ENCODE peak calls at places on chromosome 22, in nine cellular contexts. V is esophagus squamous epithelium, O is mammary epithelial cell, Z is stomach, G is thoracic aorta, H is GM23338, M is neural progenitor cell, N is lower lobe of right lung, K is upper lobe of left lung. D is an unnamed sample.

GRCh38 chr22:25061605-25062377 is 109.3 kb downstream of the KIAA1671 start:
- DNase-seq in V (no peak), K (no peak), M (no peak), O (peak; percentile 74), N (no peak), H (no peak), Z (no peak), G (no peak), D (peak; percentile 33)

GRCh38 chr22:32444068-32444467 is 20.2 kb downstream of the BPIFC start:
- DNase-seq in N (no peak), H (peak; percentile 45), G (no peak), K (no peak), Z (no peak), M (peak; percentile 45), O (peak; percentile 25), V (no peak), D (no peak)

GRCh38 chr22:21951931-21952465 is 650 bp downstream of the PPM1F start:
- DNase-seq in M (peak; percentile 69), Z (peak; percentile 57), H (peak; percentile 74), V (no peak), K (peak; percentile 89), N (peak; percentile 73), O (peak; percentile 44), G (no peak), D (peak; percentile 57)

GRCh38 chr22:41915035-41915782 is at the start of gene SHISA8:
- DNase-seq in N (no peak), G (no peak), O (peak; percentile 32), M (peak; percentile 79), V (no peak), K (peak; percentile 92), H (peak; percentile 73), Z (peak; percentile 67), D (no peak)

GRCh38 chr22:22214819-22215329 is 29.7 kb upstream of the VPREB1 start:
- DNase-seq in M (no peak), V (no peak), N (no peak), H (no peak), K (no peak), Z (no peak), O (no peak), G (no peak), D (no peak)

GRCh38 chr22:34344702-34345101 is 424.4 kb upstream of the LARGE1 start:
- DNase-seq in G (no peak), V (no peak), M (peak; percentile 13), Z (no peak), H (peak; percentile 1), O (no peak), N (no peak), K (no peak), D (no peak)

GRCh38 chr22:40890881-40891280 is 29.0 kb upstream of the DNAJB7 start:
- DNase-seq in Z (no peak), M (no peak), V (no peak), G (no peak), H (no peak), K (no peak), N (no peak), O (no peak), D (no peak)

GRCh38 chr22:22380098-22381030 is 128.2 kb downstream of the ZNF280B start:
- DNase-seq in H (peak; percentile 66), Z (no peak), K (peak; percentile 31), O (no peak), G (no peak), N (no peak), V (no peak), M (peak; percentile 53), D (no peak)

GRCh38 chr22:49298834-49299750 is 528.6 kb downstream of the BRD1 start:
- DNase-seq in V (no peak), G (no peak), H (no peak), N (no peak), K (no peak), Z (peak; percentile 15), M (no peak), O (no peak), D (no peak)

GRCh38 chr22:35489225-35489624 is 51.4 kb upstream of the RASD2 start:
- DNase-seq in H (no peak), V (no peak), N (no peak), M (no peak), Z (no peak), K (no peak), O (peak; percentile 49), G (no peak), D (no peak)

GRCh38 chr22:43481528-43482309 is 69.9 kb downstream of the MPPED1 start:
- DNase-seq in O (no peak), M (peak; percentile 29), K (no peak), Z (peak; percentile 37), H (peak; percentile 48), G (no peak), N (no peak), V (no peak), D (no peak)

GRCh38 chr22:49487950-49488349 is 339.7 kb downstream of the BRD1 start:
- DNase-seq in N (no peak), V (no peak), G (no peak), M (no peak), K (peak; percentile 43), Z (no peak), O (no peak), H (no peak), D (no peak)

GRCh38 chr22:45978275-45978713 is 1.3 kb upstream of the WNT7B start:
- DNase-seq in M (no peak), V (no peak), G (no peak), K (no peak), O (no peak), Z (no peak), N (no peak), H (no peak), D (no peak)

GRCh38 chr22:45977551-45978274 is 751 bp upstream of the WNT7B start:
- DNase-seq in V (no peak), G (no peak), M (peak; percentile 77), K (peak; percentile 73), N (no peak), H (peak; percentile 58), Z (no peak), O (no peak), D (no peak)

GRCh38 chr22:45977003-45977395 is at the start of gene WNT7B:
- DNase-seq in Z (no peak), O (peak; percentile 78), G (no peak), K (peak; percentile 91), H (peak; percentile 74), M (peak; percentile 72), N (peak; percentile 75), V (no peak), D (no peak)

GRCh38 chr22:45975266-45976161 is 1.4 kb downstream of the WNT7B start:
- DNase-seq in M (peak; percentile 60), Z (no peak), K (peak; percentile 86), N (no peak), V (no peak), G (no peak), O (peak; percentile 53), H (peak; percentile 78), D (no peak)

GRCh38 chr22:45976351-45977002 is 485 bp downstream of the WNT7B start:
- DNase-seq in M (peak; percentile 44), G (no peak), V (no peak), Z (no peak), K (peak; percentile 87), H (peak; percentile 30), N (no peak), O (peak; percentile 33), D (no peak)
- H3K4me3 ChIP-seq in M (peak overlapping the region; percentile 55), G (peak overlapping the region; percentile 62), V (peak overlapping the region; percentile 76), Z (peak overlapping the region; percentile 33), K (peak overlapping the region; percentile 49), H (peak overlapping the region; percentile 70), N (peak overlapping the region; percentile 56), O (no peak overlapping the region), D (peak overlapping the region; percentile 12)

GRCh38 chr22:44979154-44979553 is 30.7 kb downstream of the PHF21B start:
- DNase-seq in M (no peak), H (no peak), Z (no peak), O (no peak), K (no peak), G (no peak), V (no peak), N (no peak), D (no peak)

GRCh38 chr22:44973829-44974228 is 36.0 kb downstream of the PHF21B start:
- DNase-seq in H (no peak), G (no peak), V (no peak), Z (no peak), N (no peak), O (no peak), M (no peak), K (no peak), D (no peak)

GRCh38 chr22:44972363-44973083 is 37.3 kb downstream of the PHF21B start:
- DNase-seq in Z (no peak), O (no peak), N (no peak), K (no peak), V (no peak), H (no peak), G (no peak), M (no peak), D (no peak)

GRCh38 chr22:44971651-44972362 is 38.0 kb downstream of the PHF21B start:
- DNase-seq in Z (no peak), O (no peak), N (no peak), K (no peak), V (no peak), G (no peak), H (no peak), M (no peak), D (no peak)

DNA sequence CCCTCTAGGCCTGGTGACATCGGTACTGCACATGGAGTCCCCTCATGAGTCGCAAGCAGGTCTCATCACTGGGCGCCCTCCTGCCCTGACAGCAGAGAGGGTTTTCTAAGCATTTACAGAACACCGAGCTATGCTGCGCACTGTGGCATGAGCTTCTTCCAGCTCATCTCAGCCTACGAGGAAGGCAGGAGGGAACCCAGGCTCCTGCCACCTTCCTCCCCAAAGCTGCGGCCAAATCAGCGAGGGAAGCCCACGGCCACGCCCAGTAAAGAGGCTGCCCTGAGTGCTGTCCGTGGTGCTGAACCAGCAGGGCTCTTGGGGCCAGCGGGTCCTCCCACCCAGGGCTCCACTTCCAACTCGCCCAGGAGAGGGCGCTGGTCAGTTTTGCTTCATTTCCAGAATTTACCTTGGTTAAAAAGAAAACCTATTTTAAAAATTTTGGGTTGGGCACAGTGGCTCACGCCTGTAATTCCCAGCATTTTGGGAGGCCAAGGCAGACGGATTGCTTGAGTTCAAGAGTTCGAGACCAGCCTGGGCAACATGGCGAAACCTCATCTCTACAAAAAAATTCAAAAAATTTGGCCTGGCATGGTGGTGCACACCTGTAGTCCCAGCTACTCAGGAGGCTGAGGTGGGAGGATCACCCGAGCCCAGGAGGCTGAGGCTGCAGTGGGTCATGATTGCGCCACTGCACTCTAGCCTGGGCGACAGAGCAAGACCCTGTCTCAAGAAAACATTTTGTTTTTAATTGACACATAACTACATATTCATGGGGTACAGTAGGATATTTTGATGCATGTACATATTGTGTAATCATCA is 34.2 kb downstream of the PHF21B start:
- DNase-seq in V (peak; percentile 2), H (peak; percentile 97), N (peak; percentile 84), G (no peak), O (peak; percentile 68), K (no peak), M (peak; percentile 97), Z (peak; percentile 76), D (peak; percentile 82)
- TF ChIP-seq CTCF in V (peak; percentile 58), H (peak; percentile 81), N (peak; percentile 62), G (peak; percentile 27), O (peak; percentile 85), K (peak; percentile 32), M (peak; percentile 97), Z (no peak), D (peak; percentile 30)

GRCh38 chr22:30922151-30922611 is 46.4 kb downstream of the MORC2 start:
- DNase-seq in O (peak; percentile 33), Z (peak; percentile 55), N (peak; percentile 80), M (peak; percentile 25), V (no peak), K (peak; percentile 92), H (peak; percentile 43), G (no peak), D (peak; percentile 57)
- H3K4me1 ChIP-seq in O (peaks cover 9% of the 10 kb centered on the region), Z (no peaks in the 10 kb centered on the region), N (peaks cover 19% of the 10 kb centered on the region), M (peaks cover 4% of the 10 kb centered on the region), V (no peaks in the 10 kb centered on the region), K (peaks cover 16% of the 10 kb centered on the region), H (no peaks in the 10 kb centered on the region), G (peaks cover 14% of the 10 kb centered on the region), D (peaks cover 5% of the 10 kb centered on the region)

GRCh38 chr22:39457047-39457545 is 284 bp downstream of the MGAT3 start:
- DNase-seq in O (no peak), G (no peak), V (no peak), K (no peak), Z (no peak), M (peak; percentile 66), N (no peak), H (no peak), D (no peak)
- H3K4me3 ChIP-seq in O (no peak overlapping the region), G (peak overlapping the region; percentile 65), V (peak overlapping the region; percentile 20), K (peak overlapping the region; percentile 61), Z (peak overlapping the region; percentile 50), M (peak overlapping the region; percentile 85), N (peak overlapping the region; percentile 52), H (peak overlapping the region; percentile 82), D (no peak overlapping the region)

D was measured in pancreas.